ENCODE peak calls at places on chromosomes 4 and X, in seven cellular contexts. M is GM03348; V is heart left ventricle; D is H7; B is ovary; F is lung microvascular endothelial cell; N is activated CD4-positive, alpha-beta T cell treated with anti-CD3 and anti-CD28 coated beads for 1 hour. A is an unnamed sample.

GRCh38 chr4:105267280-105267679 is 120.6 kb downstream of the TET2 start:
- DNase-seq in M (no peak), B (no peak), D (no peak), F (no peak), N (no peak), V (no peak), A (no peak)

GRCh38 chr4:34362654-34363053 is 1881.7 kb downstream of the ARAP2 start:
- DNase-seq in D (no peak), N (no peak), V (no peak), M (no peak), F (no peak), B (no peak), A (no peak)

GRCh38 chrX:109218761-109219160 is 263.1 kb downstream of the GUCY2F start:
- DNase-seq in D (no peak), M (no peak), V (no peak), N (no peak), B (no peak), F (no peak), A (no peak)

GRCh38 chrX:17778984-17779383 is 41.7 kb downstream of the SCML1 start:
- DNase-seq in N (no peak), B (no peak), V (no peak), M (no peak), F (no peak), D (no peak), A (no peak)

GRCh38 chrX:50475208-50475607 is 4.6 kb upstream of the DGKK start:
- DNase-seq in F (no peak), B (no peak), M (no peak), D (no peak), V (no peak), N (no peak), A (no peak)

GRCh38 chrX:64428371-64428770 is 33.1 kb upstream of the MTMR8 start:
- DNase-seq in M (no peak), B (no peak), V (no peak), N (no peak), D (no peak), F (no peak), A (no peak)

GRCh38 chr4:34158883-34159282 is 2085.4 kb downstream of the ARAP2 start:
- DNase-seq in F (no peak), V (no peak), B (no peak), M (no peak), D (no peak), N (no peak), A (no peak)

GRCh38 chr4:105859233-105859632 is 36.0 kb upstream of the NPNT start:
- DNase-seq in F (peak), D (no peak), V (no peak), M (peak), B (no peak), N (no peak), A (peak)

GRCh38 chr4:114599231-114600065 is 841 bp downstream of the UGT8 start:
- DNase-seq in V (no peak), N (no peak), F (no peak), D (peak), B (no peak), M (peak), A (no peak)

GRCh38 chr4:22500128-22500611 is 15.7 kb downstream of the ADGRA3 start:
- DNase-seq in B (no peak), N (no peak), F (peak), D (no peak), M (no peak), V (no peak), A (no peak)

GRCh38 chr4:140703463-140703862 is 52.7 kb downstream of the TBC1D9 start:
- DNase-seq in B (no peak), M (peak), N (no peak), V (no peak), D (no peak), F (no peak), A (no peak)

GRCh38 chrX:46849933-46850332 is 13.1 kb downstream of the RP2 start:
- DNase-seq in V (no peak), F (no peak), M (no peak), N (no peak), D (no peak), B (no peak), A (no peak)

GRCh38 chr4:128574706-128575105 is 234.8 kb upstream of the JADE1 start:
- DNase-seq in N (peak), V (peak), M (peak), D (peak), B (peak), F (peak), A (peak)

GRCh38 chr4:165867961-165868360 is 5.1 kb upstream of the TLL1 start:
- DNase-seq in D (peak), M (no peak), F (no peak), B (no peak), N (no peak), V (no peak), A (no peak)

GRCh38 chr4:185183622-185184281 is 20.0 kb downstream of the CFAP97 start:
- DNase-seq in V (peak), M (peak), B (peak), N (peak), F (peak), D (peak), A (peak)

GRCh38 chr4:74032064-74032463 is 6.4 kb downstream of the CXCL3 start:
- DNase-seq in M (no peak), N (no peak), V (peak), F (peak), D (no peak), B (no peak), A (no peak)

GRCh38 chr4:11904991-11905760 is 476.5 kb upstream of the HS3ST1 start:
- DNase-seq in N (no peak), B (no peak), M (no peak), D (no peak), F (peak), V (no peak), A (no peak)

GRCh38 chrX:134774190-134775048 is 116.1 kb upstream of the PLAC1 start:
- DNase-seq in N (no peak), V (no peak), B (no peak), D (no peak), M (no peak), F (no peak), A (no peak)

GRCh38 chrX:154136627-154137161 is 7.3 kb upstream of the OPN1LW start:
- DNase-seq in B (peak), D (peak), F (peak), M (peak), N (peak), V (peak), A (no peak)

GRCh38 chrX:87517571-87518141 is at the start of gene KLHL4:
- DNase-seq in F (peak), V (peak), M (no peak), N (no peak), D (peak), B (peak), A (peak)

GRCh38 chrX:41005445-41005992 is 79.7 kb upstream of the USP9X start:
- DNase-seq in V (no peak), B (no peak), M (no peak), D (peak), F (peak), N (no peak), A (no peak)

GRCh38 chr4:177119693-177120092 is 190.0 kb upstream of the NEIL3 start:
- DNase-seq in V (no peak), D (no peak), B (no peak), N (no peak), M (peak), F (no peak), A (no peak)

GRCh38 chr4:14294611-14295010 is 667.1 kb upstream of the BOD1L1 start:
- DNase-seq in F (no peak), B (no peak), D (no peak), N (no peak), M (peak), V (no peak), A (no peak)

GRCh38 chr4:7218686-7219085 is 26.3 kb downstream of the SORCS2 start:
- DNase-seq in D (no peak), V (peak), N (no peak), B (no peak), M (no peak), F (no peak), A (no peak)

GRCh38 chrX:69024931-69025330 is 140.3 kb downstream of the PJA1 start:
- DNase-seq in V (peak), B (peak), F (no peak), N (no peak), M (peak), D (peak), A (peak)

GRCh38 chr4:99998062-99998880 is 48.2 kb upstream of the H2AZ1 start:
- DNase-seq in V (no peak), F (peak), M (peak), N (no peak), B (no peak), D (peak), A (peak)

GRCh38 chrX:123920065-123920785 is 41.3 kb upstream of the STAG2 start:
- DNase-seq in N (no peak), F (no peak), M (peak), D (no peak), V (no peak), B (no peak), A (peak)

GRCh38 chrX:42948723-42949122 is 170.8 kb upstream of the PPP1R2C start:
- DNase-seq in V (no peak), N (no peak), B (no peak), F (no peak), M (no peak), D (no peak), A (no peak)

GRCh38 chr4:56976283-56976877 is 1.0 kb downstream of the NOA1 start:
- DNase-seq in F (peak), D (no peak), V (no peak), B (peak), N (peak), M (peak), A (no peak)

GRCh38 chrX:149374751-149375150 is 130.4 kb downstream of the IDS start:
- DNase-seq in N (no peak), M (no peak), D (no peak), V (no peak), B (no peak), F (no peak), A (no peak)

GRCh38 chr4:54971474-54971950 is 153.9 kb downstream of the KDR start:
- DNase-seq in M (peak), N (no peak), F (peak), B (no peak), D (peak), V (no peak), A (peak)

GRCh38 chr4:1055721-1056590 is 44.5 kb downstream of the FGFRL1 start:
- DNase-seq in F (peak), D (peak), V (no peak), M (peak), N (peak), B (peak), A (no peak)

A was measured in fibroblast of the conjunctiva.